ENCODE peak calls at places on chromosomes 12 and 14, in nine cellular contexts. One of them, this sample, is unnamed.

GRCh38 chr14:68958553-68958952 is 20.5 kb downstream of the ACTN1 start:
- DNase-seq in omental fat pad: no peak
- DNase-seq in IMR-90: peak
- DNase-seq in AG09309: no peak
- DNase-seq in activated B cell treated with CpG ODN at 0.5 μM for 24 hours: no peak
- DNase-seq in lower leg skin: no peak
- DNase-seq in AG10803: peak
- DNase-seq in foreskin fibroblast: no peak
- DNase-seq in GM12865: no peak
- DNase-seq in this sample: no peak

GRCh38 chr12:67794151-67794550 is 145.6 kb downstream of the DYRK2 start:
- DNase-seq in activated B cell treated with CpG ODN at 0.5 μM for 24 hours: no peak
- DNase-seq in foreskin fibroblast: no peak
- DNase-seq in AG10803: no peak
- DNase-seq in lower leg skin: no peak
- DNase-seq in IMR-90: peak
- DNase-seq in GM12865: no peak
- DNase-seq in omental fat pad: no peak
- DNase-seq in AG09309: no peak
- DNase-seq in this sample: no peak

GRCh38 chr12:126247936-126248335 is 1182.7 kb downstream of the AACS start:
- DNase-seq in IMR-90: no peak
- DNase-seq in foreskin fibroblast: no peak
- DNase-seq in GM12865: no peak
- DNase-seq in activated B cell treated with CpG ODN at 0.5 μM for 24 hours: no peak
- DNase-seq in omental fat pad: no peak
- DNase-seq in lower leg skin: no peak
- DNase-seq in AG09309: no peak
- DNase-seq in AG10803: no peak
- DNase-seq in this sample: no peak

GRCh38 chr12:76029982-76030377 is 1.6 kb downstream of the PHLDA1 start:
- DNase-seq in IMR-90: peak
- DNase-seq in lower leg skin: no peak
- DNase-seq in activated B cell treated with CpG ODN at 0.5 μM for 24 hours: peak
- DNase-seq in AG09309: no peak
- DNase-seq in omental fat pad: no peak
- DNase-seq in AG10803: peak
- DNase-seq in GM12865: no peak
- DNase-seq in foreskin fibroblast: no peak
- DNase-seq in this sample: no peak

GRCh38 chr12:131021142-131021541 is 67.4 kb downstream of the ADGRD1 start:
- DNase-seq in foreskin fibroblast: no peak
- DNase-seq in IMR-90: no peak
- DNase-seq in GM12865: no peak
- DNase-seq in omental fat pad: no peak
- DNase-seq in lower leg skin: no peak
- DNase-seq in AG10803: no peak
- DNase-seq in AG09309: no peak
- DNase-seq in activated B cell treated with CpG ODN at 0.5 μM for 24 hours: no peak
- DNase-seq in this sample: no peak

GRCh38 chr12:42103155-42103554 is 41.5 kb downstream of the GXYLT1 start:
- DNase-seq in lower leg skin: no peak
- DNase-seq in omental fat pad: no peak
- DNase-seq in activated B cell treated with CpG ODN at 0.5 μM for 24 hours: no peak
- DNase-seq in foreskin fibroblast: no peak
- DNase-seq in IMR-90: no peak
- DNase-seq in AG09309: no peak
- DNase-seq in AG10803: no peak
- DNase-seq in GM12865: no peak
- DNase-seq in this sample: no peak

GRCh38 chr14:29741909-29742401 is 185.7 kb downstream of the PRKD1 start:
- DNase-seq in activated B cell treated with CpG ODN at 0.5 μM for 24 hours: no peak
- DNase-seq in AG10803: peak
- DNase-seq in IMR-90: peak
- DNase-seq in GM12865: no peak
- DNase-seq in foreskin fibroblast: peak
- DNase-seq in omental fat pad: no peak
- DNase-seq in lower leg skin: peak
- DNase-seq in AG09309: no peak
- DNase-seq in this sample: no peak

GRCh38 chr12:4115570-4115969 is 158.0 kb upstream of the CCND2 start:
- DNase-seq in activated B cell treated with CpG ODN at 0.5 μM for 24 hours: no peak
- DNase-seq in IMR-90: no peak
- DNase-seq in foreskin fibroblast: no peak
- DNase-seq in GM12865: no peak
- DNase-seq in AG09309: no peak
- DNase-seq in omental fat pad: no peak
- DNase-seq in AG10803: no peak
- DNase-seq in lower leg skin: no peak
- DNase-seq in this sample: no peak

GRCh38 chr14:65149116-65149515 is 46.8 kb upstream of the MAX start:
- DNase-seq in AG10803: no peak
- DNase-seq in foreskin fibroblast: no peak
- DNase-seq in AG09309: no peak
- DNase-seq in lower leg skin: no peak
- DNase-seq in GM12865: no peak
- DNase-seq in omental fat pad: no peak
- DNase-seq in activated B cell treated with CpG ODN at 0.5 μM for 24 hours: no peak
- DNase-seq in IMR-90: no peak
- DNase-seq in this sample: no peak

GRCh38 chr14:52124791-52125661 is 56.2 kb upstream of the NID2 start:
- DNase-seq in activated B cell treated with CpG ODN at 0.5 μM for 24 hours: no peak
- DNase-seq in IMR-90: peak
- DNase-seq in GM12865: no peak
- DNase-seq in foreskin fibroblast: peak
- DNase-seq in lower leg skin: no peak
- DNase-seq in AG10803: peak
- DNase-seq in omental fat pad: no peak
- DNase-seq in AG09309: peak
- DNase-seq in this sample: no peak

GRCh38 chr14:69683971-69684370 is 72.6 kb downstream of the SUSD6 start:
- DNase-seq in GM12865: peak
- DNase-seq in AG09309: no peak
- DNase-seq in lower leg skin: no peak
- DNase-seq in IMR-90: no peak
- DNase-seq in AG10803: no peak
- DNase-seq in omental fat pad: no peak
- DNase-seq in activated B cell treated with CpG ODN at 0.5 μM for 24 hours: no peak
- DNase-seq in foreskin fibroblast: no peak
- DNase-seq in this sample: no peak

GRCh38 chr14:100654814-100655795 is 67.9 kb upstream of the BEGAIN start:
- DNase-seq in AG09309: no peak
- DNase-seq in GM12865: peak
- DNase-seq in AG10803: no peak
- DNase-seq in activated B cell treated with CpG ODN at 0.5 μM for 24 hours: no peak
- DNase-seq in IMR-90: no peak
- DNase-seq in omental fat pad: no peak
- DNase-seq in foreskin fibroblast: no peak
- DNase-seq in lower leg skin: no peak
- DNase-seq in this sample: no peak

GRCh38 chr12:88228720-88229119 is 86.6 kb downstream of the TMTC3 start:
- DNase-seq in AG09309: no peak
- DNase-seq in lower leg skin: no peak
- DNase-seq in activated B cell treated with CpG ODN at 0.5 μM for 24 hours: no peak
- DNase-seq in foreskin fibroblast: no peak
- DNase-seq in AG10803: no peak
- DNase-seq in GM12865: no peak
- DNase-seq in IMR-90: no peak
- DNase-seq in omental fat pad: no peak
- DNase-seq in this sample: no peak

GRCh38 chr12:44372259-44372658 is 503.9 kb downstream of the NELL2 start:
- DNase-seq in AG09309: peak
- DNase-seq in foreskin fibroblast: peak
- DNase-seq in omental fat pad: no peak
- DNase-seq in activated B cell treated with CpG ODN at 0.5 μM for 24 hours: no peak
- DNase-seq in IMR-90: peak
- DNase-seq in lower leg skin: no peak
- DNase-seq in GM12865: no peak
- DNase-seq in AG10803: no peak
- DNase-seq in this sample: no peak

GRCh38 chr14:80364274-80364673 is 153.0 kb upstream of the DIO2 start:
- DNase-seq in foreskin fibroblast: no peak
- DNase-seq in activated B cell treated with CpG ODN at 0.5 μM for 24 hours: no peak
- DNase-seq in lower leg skin: no peak
- DNase-seq in IMR-90: peak
- DNase-seq in AG10803: peak
- DNase-seq in omental fat pad: no peak
- DNase-seq in AG09309: peak
- DNase-seq in GM12865: peak
- DNase-seq in this sample: no peak
- TF ChIP-seq CTCF in foreskin fibroblast: peak
- TF ChIP-seq CTCF in activated B cell treated with CpG ODN at 0.5 μM for 24 hours: no peak
- TF ChIP-seq CTCF in lower leg skin: no peak
- TF ChIP-seq CTCF in IMR-90: peak
- TF ChIP-seq CTCF in AG10803: peak
- TF ChIP-seq CTCF in omental fat pad: no peak
- TF ChIP-seq CTCF in AG09309: peak
- TF ChIP-seq CTCF in GM12865: no peak
- TF ChIP-seq CTCF in this sample: no peak

DNA sequence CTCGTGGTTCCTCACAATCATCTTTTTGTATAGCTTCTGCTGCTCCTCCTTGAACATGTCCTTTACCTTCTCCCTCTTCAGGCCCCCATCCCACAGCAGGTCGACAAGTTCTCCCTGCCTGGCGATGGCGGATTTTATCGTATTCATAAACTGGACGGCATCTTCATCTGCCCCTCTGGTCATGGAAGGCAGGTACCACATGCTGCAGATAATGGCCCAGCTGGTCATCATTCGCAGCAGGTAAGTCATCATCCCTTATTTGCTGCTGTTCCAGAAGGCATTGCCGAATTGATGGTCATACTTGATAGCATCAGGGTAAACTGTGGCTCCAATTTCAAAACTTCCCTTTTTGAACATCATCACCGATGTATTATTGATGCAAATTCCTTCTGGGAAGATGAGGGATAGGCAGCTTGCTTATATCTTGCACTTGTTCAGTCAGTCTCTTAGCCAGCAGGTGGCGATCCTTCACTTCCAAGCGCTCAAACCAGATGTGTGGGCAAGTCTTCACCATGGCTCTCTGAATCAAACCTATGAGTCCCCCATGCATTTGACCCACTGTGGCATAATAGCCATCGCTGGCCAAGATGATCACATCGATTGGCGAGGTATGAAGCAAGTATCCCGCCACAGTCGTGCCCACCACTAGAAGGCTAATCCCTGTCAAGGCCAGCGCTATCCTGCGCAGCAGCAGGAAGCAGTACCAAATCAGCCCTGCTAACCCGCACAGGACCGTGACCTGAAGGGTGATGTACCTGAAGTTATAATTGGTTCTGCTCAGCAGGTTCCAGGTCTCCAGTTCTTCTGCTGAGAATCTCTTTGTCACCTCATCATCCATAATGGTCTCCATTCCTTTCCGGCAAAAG is 381.5 kb upstream of the STXBP6 start:
- DNase-seq in lower leg skin: no peak
- DNase-seq in omental fat pad: no peak
- DNase-seq in AG10803: no peak
- DNase-seq in activated B cell treated with CpG ODN at 0.5 μM for 24 hours: no peak
- DNase-seq in foreskin fibroblast: no peak
- DNase-seq in AG09309: no peak
- DNase-seq in IMR-90: no peak
- DNase-seq in GM12865: no peak
- DNase-seq in this sample: no peak
- TF ChIP-seq CTCF in lower leg skin: no peak
- TF ChIP-seq CTCF in omental fat pad: no peak
- TF ChIP-seq CTCF in AG10803: no peak
- TF ChIP-seq CTCF in activated B cell treated with CpG ODN at 0.5 μM for 24 hours: no peak
- TF ChIP-seq CTCF in foreskin fibroblast: no peak
- TF ChIP-seq CTCF in AG09309: peak
- TF ChIP-seq CTCF in IMR-90: no peak
- TF ChIP-seq CTCF in GM12865: no peak
- TF ChIP-seq CTCF in this sample: no peak

GRCh38 chr12:70885952-70886351 is 34.6 kb downstream of the PTPRR start:
- DNase-seq in AG09309: no peak
- DNase-seq in lower leg skin: no peak
- DNase-seq in AG10803: peak
- DNase-seq in IMR-90: no peak
- DNase-seq in omental fat pad: no peak
- DNase-seq in activated B cell treated with CpG ODN at 0.5 μM for 24 hours: no peak
- DNase-seq in foreskin fibroblast: peak
- DNase-seq in GM12865: no peak
- DNase-seq in this sample: no peak

GRCh38 chr12:70876952-70877351 is 43.6 kb downstream of the PTPRR start:
- DNase-seq in omental fat pad: no peak
- DNase-seq in IMR-90: peak
- DNase-seq in AG10803: peak
- DNase-seq in foreskin fibroblast: peak
- DNase-seq in AG09309: no peak
- DNase-seq in lower leg skin: no peak
- DNase-seq in GM12865: no peak
- DNase-seq in activated B cell treated with CpG ODN at 0.5 μM for 24 hours: no peak
- DNase-seq in this sample: no peak

GRCh38 chr12:70875628-70876027 is 44.9 kb downstream of the PTPRR start:
- DNase-seq in IMR-90: no peak
- DNase-seq in AG09309: no peak
- DNase-seq in foreskin fibroblast: no peak
- DNase-seq in lower leg skin: no peak
- DNase-seq in GM12865: no peak
- DNase-seq in AG10803: no peak
- DNase-seq in activated B cell treated with CpG ODN at 0.5 μM for 24 hours: no peak
- DNase-seq in omental fat pad: no peak
- DNase-seq in this sample: no peak

GRCh38 chr12:70883855-70884254 is 36.7 kb downstream of the PTPRR start:
- DNase-seq in lower leg skin: no peak
- DNase-seq in AG10803: no peak
- DNase-seq in activated B cell treated with CpG ODN at 0.5 μM for 24 hours: no peak
- DNase-seq in foreskin fibroblast: no peak
- DNase-seq in IMR-90: no peak
- DNase-seq in AG09309: no peak
- DNase-seq in GM12865: no peak
- DNase-seq in omental fat pad: no peak
- DNase-seq in this sample: no peak

DNA sequence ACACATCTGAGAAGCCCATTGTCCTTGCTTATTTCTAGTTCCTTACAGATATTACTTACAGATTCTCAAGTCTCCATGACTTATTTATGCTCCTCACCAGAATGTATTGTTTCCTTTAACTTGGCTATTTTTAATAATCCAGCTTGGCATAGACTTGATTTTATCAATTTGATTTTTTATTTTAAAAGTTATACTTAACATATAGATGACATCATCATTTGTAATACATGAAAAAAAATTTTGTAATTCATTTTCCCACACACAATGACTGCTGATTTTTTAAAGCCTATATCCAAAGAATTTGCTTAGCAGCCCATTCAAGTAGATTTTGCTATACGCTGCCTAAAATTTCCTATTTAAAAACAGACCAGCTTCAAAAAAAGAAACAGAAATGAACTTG is 39.8 kb downstream of the PTPRR start:
- DNase-seq in foreskin fibroblast: no peak
- DNase-seq in lower leg skin: no peak
- DNase-seq in IMR-90: no peak
- DNase-seq in omental fat pad: no peak
- DNase-seq in AG09309: no peak
- DNase-seq in AG10803: no peak
- DNase-seq in GM12865: no peak
- DNase-seq in activated B cell treated with CpG ODN at 0.5 μM for 24 hours: no peak
- DNase-seq in this sample: no peak
- TF ChIP-seq CTCF in foreskin fibroblast: no peak
- TF ChIP-seq CTCF in lower leg skin: no peak
- TF ChIP-seq CTCF in IMR-90: no peak
- TF ChIP-seq CTCF in omental fat pad: no peak
- TF ChIP-seq CTCF in AG09309: no peak
- TF ChIP-seq CTCF in AG10803: no peak
- TF ChIP-seq CTCF in GM12865: no peak
- TF ChIP-seq CTCF in activated B cell treated with CpG ODN at 0.5 μM for 24 hours: no peak
- TF ChIP-seq CTCF in this sample: no peak

GRCh38 chr14:61196792-61197191 is 84.3 kb downstream of the TMEM30B start:
- DNase-seq in AG09309: no peak
- DNase-seq in lower leg skin: no peak
- DNase-seq in IMR-90: no peak
- DNase-seq in activated B cell treated with CpG ODN at 0.5 μM for 24 hours: no peak
- DNase-seq in GM12865: no peak
- DNase-seq in omental fat pad: no peak
- DNase-seq in AG10803: peak
- DNase-seq in foreskin fibroblast: no peak
- DNase-seq in this sample: no peak
- TF ChIP-seq CTCF in AG09309: peak
- TF ChIP-seq CTCF in lower leg skin: no peak
- TF ChIP-seq CTCF in IMR-90: no peak
- TF ChIP-seq CTCF in activated B cell treated with CpG ODN at 0.5 μM for 24 hours: no peak
- TF ChIP-seq CTCF in GM12865: no peak
- TF ChIP-seq CTCF in omental fat pad: no peak
- TF ChIP-seq CTCF in AG10803: no peak
- TF ChIP-seq CTCF in foreskin fibroblast: no peak
- TF ChIP-seq CTCF in this sample: no peak

This sample was measured in CD14-positive monocyte.